ENCODE peak calls at places on chromosome 3, in six cellular contexts. J is tibial artery; S is CD8-positive, alpha-beta memory T cell; N is effector memory CD4-positive, alpha-beta T cell; P is IMR-90; K is sigmoid colon. X is an unnamed sample.
A peak's percentile ranks its signal among the peaks of the same experiment; 100 is the strongest.

GRCh38 chr3:13850161-13850945 is 29.5 kb downstream of the WNT7A start:
- DNase-seq in P (no peak), S (no peak), K (no peak), J (no peak), N (no peak), X (no peak)

GRCh38 chr3:171954644-171955365 is 84.6 kb upstream of the FNDC3B start:
- DNase-seq in J (no peak), K (no peak), P (no peak), S (no peak), N (no peak), X (no peak)

GRCh38 chr3:10387881-10388621 is 67.1 kb upstream of the SEC13 start:
- DNase-seq in P (peak; percentile 15), S (peak; percentile 21), N (no peak), J (no peak), K (no peak), X (no peak)

GRCh38 chr3:143769663-143770062 is 78.6 kb downstream of the SLC9A9 start:
- DNase-seq in J (no peak), P (peak; percentile 57), S (no peak), K (no peak), N (no peak), X (no peak)

GRCh38 chr3:51539291-51539891 is 872 bp downstream of the RAD54L2 start:
- DNase-seq in J (no peak), N (peak; percentile 21), K (no peak), S (peak; percentile 45), P (peak; percentile 85), X (no peak)

GRCh38 chr3:29156071-29156715 is 124.7 kb upstream of the RBMS3 start:
- DNase-seq in K (no peak), S (no peak), N (no peak), P (peak; percentile 14), J (no peak), X (no peak)

GRCh38 chr3:141649871-141650270 is 88.2 kb upstream of the RNF7 start:
- DNase-seq in S (no peak), N (no peak), J (no peak), K (no peak), P (no peak), X (no peak)

GRCh38 chr3:133209871-133210550 is 171.8 kb downstream of the TMEM108 start:
- DNase-seq in S (no peak), K (no peak), N (no peak), P (peak; percentile 27), J (no peak), X (no peak)

GRCh38 chr3:45659661-45660566 is 29.3 kb upstream of the SACM1L start:
- DNase-seq in P (peak; percentile 97), S (peak; percentile 65), N (peak; percentile 11), J (peak; percentile 69), K (peak; percentile 87), X (no peak)

GRCh38 chr3:26590919-26591318 is 31.7 kb upstream of the LRRC3B start:
- DNase-seq in J (no peak), N (no peak), K (no peak), S (no peak), P (no peak), X (no peak)

GRCh38 chr3:113148814-113149213 is 62.5 kb upstream of the BOC start:
- DNase-seq in P (no peak), S (no peak), N (no peak), K (no peak), J (no peak), X (no peak)

GRCh38 chr3:9497821-9498565 is 55.6 kb downstream of the LHFPL4 start:
- DNase-seq in S (no peak), P (peak; percentile 74), J (no peak), K (no peak), N (no peak), X (no peak)

GRCh38 chr3:45056608-45057301 is 30.7 kb downstream of the CLEC3B start:
- DNase-seq in N (no peak), K (no peak), P (no peak), S (no peak), J (no peak), X (no peak)

GRCh38 chr3:39639344-39640236 is 169.8 kb upstream of the MYRIP start:
- DNase-seq in S (no peak), J (peak; percentile 31), P (peak; percentile 96), K (no peak), N (no peak), X (no peak)

GRCh38 chr3:127802620-127803019 is 19.7 kb downstream of the MGLL start:
- DNase-seq in P (no peak), S (no peak), J (no peak), K (no peak), N (no peak), X (no peak)

GRCh38 chr3:25084016-25084415 is 344.0 kb upstream of the RARB start:
- DNase-seq in P (no peak), N (no peak), S (no peak), J (no peak), K (no peak), X (no peak)

GRCh38 chr3:87780808-87781207 is 278.0 kb downstream of the CGGBP1 start:
- DNase-seq in K (no peak), P (no peak), N (no peak), S (no peak), J (no peak), X (no peak)

GRCh38 chr3:149898771-149899170 is 71.9 kb downstream of the PFN2 start:
- DNase-seq in J (no peak), N (no peak), S (no peak), K (no peak), P (peak; percentile 86), X (no peak)

GRCh38 chr3:50165388-50166308 is 10.5 kb downstream of the SEMA3F start:
- DNase-seq in J (peak; percentile 57), N (no peak), K (no peak), S (no peak), P (peak; percentile 47), X (peak; percentile 89)

GRCh38 chr3:44109997-44110396 is 131.7 kb upstream of the TOPAZ1 start:
- DNase-seq in N (no peak), J (no peak), S (no peak), K (no peak), P (no peak), X (no peak)

GRCh38 chr3:4588410-4588809 is 95.3 kb downstream of the ITPR1 start:
- DNase-seq in J (no peak), S (no peak), N (no peak), K (peak; percentile 72), P (peak; percentile 59), X (no peak)

GRCh38 chr3:190594171-190594570 is 80.3 kb downstream of the IL1RAP start:
- DNase-seq in J (no peak), S (no peak), P (no peak), K (no peak), N (no peak), X (no peak)

GRCh38 chr3:190595807-190596206 is 81.9 kb downstream of the IL1RAP start:
- DNase-seq in K (no peak), S (no peak), P (no peak), J (no peak), N (no peak), X (no peak)

GRCh38 chr3:190595212-190595795 is 81.4 kb downstream of the IL1RAP start:
- DNase-seq in N (no peak), J (no peak), K (no peak), S (no peak), P (no peak), X (no peak)

GRCh38 chr3:190597291-190597690 is 83.4 kb downstream of the IL1RAP start:
- DNase-seq in N (no peak), J (no peak), P (no peak), S (no peak), K (no peak), X (no peak)

DNA sequence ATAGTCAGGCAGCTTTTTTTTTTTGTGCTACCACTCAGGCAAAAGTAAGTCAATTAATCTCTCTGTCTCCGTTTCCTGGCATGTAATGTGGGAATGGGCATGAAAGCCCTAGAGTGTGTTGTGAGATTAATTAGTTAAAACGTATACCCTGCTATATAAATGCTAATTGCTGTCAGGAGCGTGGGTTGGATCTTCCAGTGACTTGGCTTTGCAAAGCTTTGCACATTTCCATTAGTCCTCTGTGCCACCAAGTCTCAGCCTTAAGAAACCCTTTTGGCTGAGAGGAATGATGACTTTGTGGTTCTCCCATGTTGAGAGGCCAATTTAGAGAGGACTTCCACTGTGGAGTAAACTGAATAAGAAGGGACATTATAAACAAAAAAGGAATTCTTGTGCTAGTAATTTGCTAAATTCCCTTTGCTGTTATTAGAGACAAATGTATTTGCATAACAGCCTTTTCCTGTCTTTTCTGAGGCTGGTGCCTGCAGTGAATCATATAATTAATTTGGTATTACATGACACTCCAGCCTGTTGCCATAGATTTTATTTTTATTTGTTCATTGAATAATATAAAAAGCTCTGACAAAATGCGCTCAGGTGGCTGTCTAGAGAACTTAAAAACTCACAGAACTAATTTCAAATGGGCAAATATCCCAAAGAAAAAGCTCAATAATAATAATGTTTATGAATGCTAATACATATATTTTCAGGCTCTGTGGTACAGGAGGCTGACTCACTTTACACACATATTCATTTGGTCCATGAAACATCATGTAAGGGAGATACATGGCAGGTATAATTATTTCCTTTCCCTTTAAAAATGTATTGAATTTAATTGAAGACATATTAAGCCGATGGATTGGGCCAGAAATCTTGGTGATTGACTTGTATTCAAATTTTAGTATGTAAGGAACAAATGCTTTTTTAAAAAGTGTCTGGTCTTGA is 82.7 kb downstream of the IL1RAP start:
- DNase-seq in S (no peak), J (no peak), N (no peak), P (no peak), K (no peak), X (no peak)
- H3K27ac ChIP-seq in S (no peak overlapping the region), J (no peak overlapping the region), N (no peak overlapping the region), P (no peak overlapping the region), K (no peak overlapping the region), X (no peak overlapping the region)

GRCh38 chr3:177337548-177338331 is 140.5 kb upstream of the TBL1XR1 start:
- DNase-seq in N (peak; percentile 57), J (no peak), K (no peak), P (peak; percentile 82), S (peak; percentile 85), X (no peak)
- H3K27ac ChIP-seq in N (no peak overlapping the region), J (no peak overlapping the region), K (no peak overlapping the region), P (no peak overlapping the region), S (no peak overlapping the region), X (no peak overlapping the region)

GRCh38 chr3:71029770-71030169 is 553.8 kb downstream of the FOXP1 start:
- DNase-seq in K (no peak), S (no peak), N (no peak), J (no peak), P (no peak), X (no peak)
- H3K27ac ChIP-seq in K (peak overlapping the region; percentile 64), S (no peak overlapping the region), N (no peak overlapping the region), J (no peak overlapping the region), P (no peak overlapping the region), X (no peak overlapping the region)

DNA sequence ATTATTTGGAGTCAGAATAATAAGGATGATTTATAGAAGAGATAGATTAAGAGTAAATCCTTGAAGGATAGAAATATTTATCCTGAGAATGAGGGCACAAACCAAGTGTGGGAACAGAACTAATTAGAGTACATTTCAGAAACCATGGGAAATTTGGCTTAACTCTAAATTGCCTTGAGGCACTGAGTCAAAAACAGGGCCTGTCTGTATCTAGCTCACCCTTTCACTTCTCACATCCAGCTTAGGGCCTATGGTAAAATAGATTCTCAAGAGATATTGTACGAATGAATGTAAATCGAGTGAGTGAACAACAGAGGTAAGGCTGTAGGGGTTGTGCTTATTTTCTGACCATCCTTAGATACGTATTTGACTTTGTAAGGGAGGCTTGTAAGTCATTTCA is 586.1 kb upstream of the DPPA4 start:
- DNase-seq in S (no peak), P (no peak), J (no peak), N (no peak), K (no peak), X (no peak)
- H3K27ac ChIP-seq in S (no peak overlapping the region), P (no peak overlapping the region), J (no peak overlapping the region), N (no peak overlapping the region), K (no peak overlapping the region), X (no peak overlapping the region)

X was measured in ascending aorta.